ENCODE peak calls at places on chromosome 6, in eight cellular contexts. One of them, this sample, is unnamed.

GRCh38 chr6:132675002-132675401 is 16.0 kb upstream of the TAAR1 start:
- DNase-seq in effector memory CD4-positive, alpha-beta T cell: no peak
- DNase-seq in LNCaP clone FGC: no peak
- DNase-seq in renal cortical epithelial cell: no peak
- DNase-seq in activated CD4-positive, alpha-beta T cell treated with anti-CD3 and anti-CD28 coated beads, Interleukin-2, amount 10 ng/mL, durations not matched to agents 7 days and 5 days: no peak
- DNase-seq in central memory CD4-positive, alpha-beta T cell: no peak
- DNase-seq in Right ventricle myocardium superior: no peak
- DNase-seq in MV-4-11: no peak
- DNase-seq in this sample: no peak

GRCh38 chr6:42387336-42387735 is 64.4 kb downstream of the TRERF1 start:
- DNase-seq in effector memory CD4-positive, alpha-beta T cell: peak; percentile 34
- DNase-seq in LNCaP clone FGC: no peak
- DNase-seq in renal cortical epithelial cell: peak; percentile 61
- DNase-seq in activated CD4-positive, alpha-beta T cell treated with anti-CD3 and anti-CD28 coated beads, Interleukin-2, amount 10 ng/mL, durations not matched to agents 7 days and 5 days: peak; percentile 26
- DNase-seq in central memory CD4-positive, alpha-beta T cell: peak; percentile 78
- DNase-seq in Right ventricle myocardium superior: no peak
- DNase-seq in MV-4-11: no peak
- DNase-seq in this sample: no peak

GRCh38 chr6:79762370-79762769 is 131.2 kb downstream of the SH3BGRL2 start:
- DNase-seq in effector memory CD4-positive, alpha-beta T cell: no peak
- DNase-seq in LNCaP clone FGC: no peak
- DNase-seq in renal cortical epithelial cell: peak; percentile 30
- DNase-seq in activated CD4-positive, alpha-beta T cell treated with anti-CD3 and anti-CD28 coated beads, Interleukin-2, amount 10 ng/mL, durations not matched to agents 7 days and 5 days: no peak
- DNase-seq in central memory CD4-positive, alpha-beta T cell: no peak
- DNase-seq in Right ventricle myocardium superior: no peak
- DNase-seq in MV-4-11: no peak
- DNase-seq in this sample: peak; percentile 16

GRCh38 chr6:85449388-85449817 is 480 bp upstream of the NT5E start:
- DNase-seq in effector memory CD4-positive, alpha-beta T cell: no peak
- DNase-seq in LNCaP clone FGC: no peak
- DNase-seq in renal cortical epithelial cell: peak; percentile 64
- DNase-seq in activated CD4-positive, alpha-beta T cell treated with anti-CD3 and anti-CD28 coated beads, Interleukin-2, amount 10 ng/mL, durations not matched to agents 7 days and 5 days: peak; percentile 68
- DNase-seq in central memory CD4-positive, alpha-beta T cell: peak; percentile 13
- DNase-seq in Right ventricle myocardium superior: no peak
- DNase-seq in MV-4-11: no peak
- DNase-seq in this sample: peak; percentile 52

GRCh38 chr6:55892749-55893357 is 17.5 kb upstream of the BMP5 start:
- DNase-seq in effector memory CD4-positive, alpha-beta T cell: no peak
- DNase-seq in LNCaP clone FGC: no peak
- DNase-seq in renal cortical epithelial cell: no peak
- DNase-seq in activated CD4-positive, alpha-beta T cell treated with anti-CD3 and anti-CD28 coated beads, Interleukin-2, amount 10 ng/mL, durations not matched to agents 7 days and 5 days: no peak
- DNase-seq in central memory CD4-positive, alpha-beta T cell: no peak
- DNase-seq in Right ventricle myocardium superior: no peak
- DNase-seq in MV-4-11: no peak
- DNase-seq in this sample: no peak

GRCh38 chr6:140774080-140774505 is 1358.6 kb upstream of the GJE1 start:
- DNase-seq in effector memory CD4-positive, alpha-beta T cell: no peak
- DNase-seq in LNCaP clone FGC: no peak
- DNase-seq in renal cortical epithelial cell: peak; percentile 89
- DNase-seq in activated CD4-positive, alpha-beta T cell treated with anti-CD3 and anti-CD28 coated beads, Interleukin-2, amount 10 ng/mL, durations not matched to agents 7 days and 5 days: no peak
- DNase-seq in central memory CD4-positive, alpha-beta T cell: no peak
- DNase-seq in Right ventricle myocardium superior: no peak
- DNase-seq in MV-4-11: peak; percentile 82
- DNase-seq in this sample: peak; percentile 89

GRCh38 chr6:144339859-144340452 is 54.8 kb downstream of the UTRN start:
- DNase-seq in effector memory CD4-positive, alpha-beta T cell: no peak
- DNase-seq in LNCaP clone FGC: no peak
- DNase-seq in renal cortical epithelial cell: no peak
- DNase-seq in activated CD4-positive, alpha-beta T cell treated with anti-CD3 and anti-CD28 coated beads, Interleukin-2, amount 10 ng/mL, durations not matched to agents 7 days and 5 days: no peak
- DNase-seq in central memory CD4-positive, alpha-beta T cell: no peak
- DNase-seq in Right ventricle myocardium superior: no peak
- DNase-seq in MV-4-11: no peak
- DNase-seq in this sample: no peak

GRCh38 chr6:138439546-138439945 is 35.5 kb downstream of the HEBP2 start:
- DNase-seq in effector memory CD4-positive, alpha-beta T cell: no peak
- DNase-seq in LNCaP clone FGC: no peak
- DNase-seq in renal cortical epithelial cell: no peak
- DNase-seq in activated CD4-positive, alpha-beta T cell treated with anti-CD3 and anti-CD28 coated beads, Interleukin-2, amount 10 ng/mL, durations not matched to agents 7 days and 5 days: no peak
- DNase-seq in central memory CD4-positive, alpha-beta T cell: no peak
- DNase-seq in Right ventricle myocardium superior: no peak
- DNase-seq in MV-4-11: no peak
- DNase-seq in this sample: no peak

GRCh38 chr6:24858154-24858801 is 59.6 kb upstream of the ARMH2 start:
- DNase-seq in effector memory CD4-positive, alpha-beta T cell: peak; percentile 35
- DNase-seq in LNCaP clone FGC: peak; percentile 60
- DNase-seq in renal cortical epithelial cell: peak; percentile 91
- DNase-seq in activated CD4-positive, alpha-beta T cell treated with anti-CD3 and anti-CD28 coated beads, Interleukin-2, amount 10 ng/mL, durations not matched to agents 7 days and 5 days: peak; percentile 69
- DNase-seq in central memory CD4-positive, alpha-beta T cell: peak; percentile 57
- DNase-seq in Right ventricle myocardium superior: no peak
- DNase-seq in MV-4-11: peak; percentile 96
- DNase-seq in this sample: peak; percentile 95

GRCh38 chr6:107822154-107823046 is 1.7 kb downstream of the SCML4 start:
- DNase-seq in effector memory CD4-positive, alpha-beta T cell: peak; percentile 35
- DNase-seq in LNCaP clone FGC: no peak
- DNase-seq in renal cortical epithelial cell: no peak
- DNase-seq in activated CD4-positive, alpha-beta T cell treated with anti-CD3 and anti-CD28 coated beads, Interleukin-2, amount 10 ng/mL, durations not matched to agents 7 days and 5 days: peak; percentile 83
- DNase-seq in central memory CD4-positive, alpha-beta T cell: peak; percentile 68
- DNase-seq in Right ventricle myocardium superior: no peak
- DNase-seq in MV-4-11: no peak
- DNase-seq in this sample: no peak

GRCh38 chr6:56840467-56841371 is 114.2 kb upstream of the BEND6 start:
- DNase-seq in effector memory CD4-positive, alpha-beta T cell: no peak
- DNase-seq in LNCaP clone FGC: no peak
- DNase-seq in renal cortical epithelial cell: peak; percentile 73
- DNase-seq in activated CD4-positive, alpha-beta T cell treated with anti-CD3 and anti-CD28 coated beads, Interleukin-2, amount 10 ng/mL, durations not matched to agents 7 days and 5 days: no peak
- DNase-seq in central memory CD4-positive, alpha-beta T cell: no peak
- DNase-seq in Right ventricle myocardium superior: no peak
- DNase-seq in MV-4-11: no peak
- DNase-seq in this sample: peak; percentile 73

GRCh38 chr6:126337323-126337722 is 2.6 kb upstream of the CENPW start:
- DNase-seq in effector memory CD4-positive, alpha-beta T cell: no peak
- DNase-seq in LNCaP clone FGC: no peak
- DNase-seq in renal cortical epithelial cell: peak; percentile 85
- DNase-seq in activated CD4-positive, alpha-beta T cell treated with anti-CD3 and anti-CD28 coated beads, Interleukin-2, amount 10 ng/mL, durations not matched to agents 7 days and 5 days: no peak
- DNase-seq in central memory CD4-positive, alpha-beta T cell: no peak
- DNase-seq in Right ventricle myocardium superior: no peak
- DNase-seq in MV-4-11: peak; percentile 95
- DNase-seq in this sample: peak; percentile 82

GRCh38 chr6:170344631-170345576 is 38.3 kb downstream of the FAM120B start:
- DNase-seq in effector memory CD4-positive, alpha-beta T cell: no peak
- DNase-seq in LNCaP clone FGC: no peak
- DNase-seq in renal cortical epithelial cell: peak; percentile 79
- DNase-seq in activated CD4-positive, alpha-beta T cell treated with anti-CD3 and anti-CD28 coated beads, Interleukin-2, amount 10 ng/mL, durations not matched to agents 7 days and 5 days: peak; percentile 18
- DNase-seq in central memory CD4-positive, alpha-beta T cell: no peak
- DNase-seq in Right ventricle myocardium superior: no peak
- DNase-seq in MV-4-11: peak; percentile 49
- DNase-seq in this sample: peak; percentile 69

GRCh38 chr6:80196914-80197313 is 90.4 kb downstream of the BCKDHB start:
- DNase-seq in effector memory CD4-positive, alpha-beta T cell: no peak
- DNase-seq in LNCaP clone FGC: no peak
- DNase-seq in renal cortical epithelial cell: peak; percentile 51
- DNase-seq in activated CD4-positive, alpha-beta T cell treated with anti-CD3 and anti-CD28 coated beads, Interleukin-2, amount 10 ng/mL, durations not matched to agents 7 days and 5 days: no peak
- DNase-seq in central memory CD4-positive, alpha-beta T cell: no peak
- DNase-seq in Right ventricle myocardium superior: no peak
- DNase-seq in MV-4-11: no peak
- DNase-seq in this sample: no peak

GRCh38 chr6:136309729-136310311 is 20.2 kb upstream of the BCLAF1 start:
- DNase-seq in effector memory CD4-positive, alpha-beta T cell: no peak
- DNase-seq in LNCaP clone FGC: no peak
- DNase-seq in renal cortical epithelial cell: no peak
- DNase-seq in activated CD4-positive, alpha-beta T cell treated with anti-CD3 and anti-CD28 coated beads, Interleukin-2, amount 10 ng/mL, durations not matched to agents 7 days and 5 days: no peak
- DNase-seq in central memory CD4-positive, alpha-beta T cell: no peak
- DNase-seq in Right ventricle myocardium superior: no peak
- DNase-seq in MV-4-11: no peak
- DNase-seq in this sample: no peak

GRCh38 chr6:12291785-12292604 is 1.8 kb downstream of the EDN1 start:
- DNase-seq in effector memory CD4-positive, alpha-beta T cell: no peak
- DNase-seq in LNCaP clone FGC: no peak
- DNase-seq in renal cortical epithelial cell: peak; percentile 70
- DNase-seq in activated CD4-positive, alpha-beta T cell treated with anti-CD3 and anti-CD28 coated beads, Interleukin-2, amount 10 ng/mL, durations not matched to agents 7 days and 5 days: no peak
- DNase-seq in central memory CD4-positive, alpha-beta T cell: no peak
- DNase-seq in Right ventricle myocardium superior: no peak
- DNase-seq in MV-4-11: no peak
- DNase-seq in this sample: peak; percentile 55

GRCh38 chr6:16851758-16852157 is 90.5 kb upstream of the ATXN1 start:
- DNase-seq in effector memory CD4-positive, alpha-beta T cell: no peak
- DNase-seq in LNCaP clone FGC: no peak
- DNase-seq in renal cortical epithelial cell: no peak
- DNase-seq in activated CD4-positive, alpha-beta T cell treated with anti-CD3 and anti-CD28 coated beads, Interleukin-2, amount 10 ng/mL, durations not matched to agents 7 days and 5 days: no peak
- DNase-seq in central memory CD4-positive, alpha-beta T cell: no peak
- DNase-seq in Right ventricle myocardium superior: no peak
- DNase-seq in MV-4-11: peak; percentile 93
- DNase-seq in this sample: no peak

GRCh38 chr6:139112561-139112960 is 22.3 kb upstream of the HECA start:
- DNase-seq in effector memory CD4-positive, alpha-beta T cell: no peak
- DNase-seq in LNCaP clone FGC: no peak
- DNase-seq in renal cortical epithelial cell: no peak
- DNase-seq in activated CD4-positive, alpha-beta T cell treated with anti-CD3 and anti-CD28 coated beads, Interleukin-2, amount 10 ng/mL, durations not matched to agents 7 days and 5 days: no peak
- DNase-seq in central memory CD4-positive, alpha-beta T cell: no peak
- DNase-seq in Right ventricle myocardium superior: no peak
- DNase-seq in MV-4-11: no peak
- DNase-seq in this sample: peak; percentile 38

GRCh38 chr6:139676718-139677117 is 302.3 kb upstream of the CITED2 start:
- DNase-seq in effector memory CD4-positive, alpha-beta T cell: no peak
- DNase-seq in LNCaP clone FGC: no peak
- DNase-seq in renal cortical epithelial cell: no peak
- DNase-seq in activated CD4-positive, alpha-beta T cell treated with anti-CD3 and anti-CD28 coated beads, Interleukin-2, amount 10 ng/mL, durations not matched to agents 7 days and 5 days: no peak
- DNase-seq in central memory CD4-positive, alpha-beta T cell: no peak
- DNase-seq in Right ventricle myocardium superior: no peak
- DNase-seq in MV-4-11: no peak
- DNase-seq in this sample: peak; percentile 30

GRCh38 chr6:124056884-124057283 is 253.2 kb downstream of the NKAIN2 start:
- DNase-seq in effector memory CD4-positive, alpha-beta T cell: no peak
- DNase-seq in LNCaP clone FGC: peak; percentile 42
- DNase-seq in renal cortical epithelial cell: no peak
- DNase-seq in activated CD4-positive, alpha-beta T cell treated with anti-CD3 and anti-CD28 coated beads, Interleukin-2, amount 10 ng/mL, durations not matched to agents 7 days and 5 days: no peak
- DNase-seq in central memory CD4-positive, alpha-beta T cell: no peak
- DNase-seq in Right ventricle myocardium superior: no peak
- DNase-seq in MV-4-11: no peak
- DNase-seq in this sample: no peak

GRCh38 chr6:131657630-131658111 is 20.6 kb downstream of the ENPP3 start:
- DNase-seq in effector memory CD4-positive, alpha-beta T cell: no peak
- DNase-seq in LNCaP clone FGC: no peak
- DNase-seq in renal cortical epithelial cell: no peak
- DNase-seq in activated CD4-positive, alpha-beta T cell treated with anti-CD3 and anti-CD28 coated beads, Interleukin-2, amount 10 ng/mL, durations not matched to agents 7 days and 5 days: no peak
- DNase-seq in central memory CD4-positive, alpha-beta T cell: no peak
- DNase-seq in Right ventricle myocardium superior: no peak
- DNase-seq in MV-4-11: peak; percentile 59
- DNase-seq in this sample: no peak

GRCh38 chr6:39411465-39411864 is 89.0 kb upstream of the KCNK16 start:
- DNase-seq in effector memory CD4-positive, alpha-beta T cell: no peak
- DNase-seq in LNCaP clone FGC: no peak
- DNase-seq in renal cortical epithelial cell: peak; percentile 72
- DNase-seq in activated CD4-positive, alpha-beta T cell treated with anti-CD3 and anti-CD28 coated beads, Interleukin-2, amount 10 ng/mL, durations not matched to agents 7 days and 5 days: no peak
- DNase-seq in central memory CD4-positive, alpha-beta T cell: no peak
- DNase-seq in Right ventricle myocardium superior: no peak
- DNase-seq in MV-4-11: no peak
- DNase-seq in this sample: peak; percentile 48

GRCh38 chr6:129251669-129252376 is 368.9 kb downstream of the LAMA2 start:
- DNase-seq in effector memory CD4-positive, alpha-beta T cell: peak; percentile 1
- DNase-seq in LNCaP clone FGC: peak; percentile 55
- DNase-seq in renal cortical epithelial cell: peak; percentile 66
- DNase-seq in activated CD4-positive, alpha-beta T cell treated with anti-CD3 and anti-CD28 coated beads, Interleukin-2, amount 10 ng/mL, durations not matched to agents 7 days and 5 days: peak; percentile 55
- DNase-seq in central memory CD4-positive, alpha-beta T cell: peak; percentile 46
- DNase-seq in Right ventricle myocardium superior: no peak
- DNase-seq in MV-4-11: peak; percentile 41
- DNase-seq in this sample: peak; percentile 76

This sample was measured in bronchial epithelial cell.